ENCODE peak calls at places on chromosomes 2 and 18, in ten cellular contexts. E, P, A, W, O, Q, R, F, Z and L are unnamed samples.

GRCh38 chr2:183243760-183244159 is 119.5 kb downstream of the NUP35 start:
- DNase-seq in F (no peak), R (peak), Q (no peak), E (no peak), P (peak), A (no peak), O (no peak), Z (no peak), W (no peak), L (no peak)

GRCh38 chr2:102615620-102616436 is 3.5 kb upstream of the SLC9A2 start:
- DNase-seq in E (peak), A (peak), F (peak), R (peak), W (no peak), Q (peak), Z (peak), P (peak), O (peak), L (peak)

GRCh38 chr2:199366406-199366805 is 91.3 kb downstream of the SATB2 start:
- DNase-seq in Z (no peak), E (no peak), P (peak), F (no peak), W (no peak), R (peak), Q (no peak), A (no peak), O (no peak), L (no peak)

GRCh38 chr2:148298201-148298600 is 277.3 kb downstream of the MBD5 start:
- DNase-seq in P (peak), E (no peak), W (no peak), R (peak), Q (no peak), F (no peak), O (peak), A (no peak), Z (no peak), L (peak)

GRCh38 chr2:177906041-177906718 is 166.4 kb downstream of the PDE11A start:
- DNase-seq in Z (peak), A (peak), W (no peak), F (peak), O (peak), R (peak), E (peak), P (peak), Q (peak), L (no peak)

GRCh38 chr18:46675112-46675511 is 18.1 kb upstream of the LOXHD1 start:
- DNase-seq in R (no peak), O (peak), Z (no peak), E (no peak), Q (no peak), A (no peak), F (no peak), W (no peak), P (no peak), L (no peak)

GRCh38 chr2:47403829-47404228 is 873 bp downstream of the MSH2 start:
- DNase-seq in R (peak), Q (no peak), Z (no peak), W (no peak), E (peak), F (no peak), A (peak), O (peak), P (no peak), L (no peak)

GRCh38 chr2:213251618-213252017 is 32.6 kb upstream of the SPAG16 start:
- DNase-seq in Q (no peak), A (peak), P (peak), E (no peak), Z (no peak), O (peak), W (no peak), R (peak), F (peak), L (peak)

GRCh38 chr2:22737144-22737543 is 647.8 kb upstream of the KLHL29 start:
- DNase-seq in P (no peak), Q (no peak), R (no peak), A (peak), Z (no peak), W (no peak), F (peak), O (no peak), E (no peak), L (no peak)

GRCh38 chr2:1862881-1863280 is 118.6 kb upstream of the PXDN start:
- DNase-seq in O (no peak), Q (no peak), F (no peak), E (no peak), A (no peak), R (no peak), Z (no peak), P (no peak), W (no peak), L (no peak)

GRCh38 chr18:22710628-22711380 is 222.3 kb upstream of the RBBP8 start:
- DNase-seq in A (peak), Q (peak), F (peak), Z (peak), R (peak), P (peak), O (peak), E (peak), W (peak), L (peak)

GRCh38 chr18:77857926-77858325 is 608.3 kb downstream of the GALR1 start:
- DNase-seq in Z (no peak), O (no peak), P (no peak), Q (no peak), R (no peak), W (no peak), A (no peak), E (no peak), F (no peak), L (no peak)

DNA sequence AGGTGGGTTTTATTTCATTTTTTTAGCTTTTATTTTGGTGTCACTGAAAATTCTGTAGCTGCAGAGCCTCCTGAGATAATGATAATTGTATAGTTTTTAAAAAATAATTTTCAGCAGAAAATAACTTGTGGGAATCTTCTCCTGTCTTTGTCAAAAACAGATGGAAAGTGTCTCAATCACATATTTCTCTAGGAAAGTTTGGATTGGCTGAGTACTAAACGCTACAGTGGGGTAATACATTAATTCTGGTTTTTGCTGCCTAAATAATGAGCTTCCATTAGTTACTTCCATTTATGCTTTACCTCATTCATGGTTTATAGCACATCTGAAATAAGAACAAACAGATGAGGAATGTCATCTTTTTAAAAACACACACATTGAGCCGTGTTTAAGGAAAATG is 2.2 kb downstream of the TWIST2 start:
- DNase-seq in E (no peak), F (no peak), O (peak), Q (no peak), R (no peak), A (no peak), Z (no peak), P (no peak), W (no peak), L (no peak)
- H3K4me3 ChIP-seq in E (peak), F (no peak), O (peak), Q (no peak), R (no peak), A (peak), Z (peak), P (no peak), W (peak), L (peak)

GRCh38 chr18:50738103-50738757 is 81.6 kb downstream of the MRO start:
- DNase-seq in Z (no peak), E (no peak), P (no peak), R (no peak), W (no peak), O (no peak), A (no peak), F (no peak), Q (no peak), L (no peak)
- H3K4me3 ChIP-seq in Z (no peak), E (no peak), P (no peak), R (no peak), W (no peak), O (no peak), A (no peak), F (no peak), Q (no peak), L (no peak)

DNA sequence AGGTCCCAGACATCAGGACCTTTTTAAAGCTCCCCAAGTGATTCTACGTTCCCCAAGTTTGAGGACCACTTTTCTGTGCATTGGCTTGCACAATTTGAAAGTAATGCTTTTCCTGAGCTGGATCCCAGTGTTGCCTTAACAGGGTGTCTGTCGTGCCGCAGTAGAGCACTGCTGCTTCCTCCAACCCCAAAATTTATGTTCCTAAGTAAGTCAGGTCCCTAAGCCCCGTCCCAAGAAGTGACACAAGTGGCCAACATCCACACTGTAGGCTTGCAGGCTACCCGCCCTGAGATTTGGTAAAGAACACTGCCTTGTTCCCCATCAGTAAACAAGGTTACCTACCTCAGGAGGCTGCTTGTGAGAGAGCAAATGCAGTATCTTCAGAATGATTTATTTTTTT is 2.0 kb downstream of the SFT2D3 start:
- DNase-seq in O (no peak), P (no peak), A (no peak), Q (no peak), Z (no peak), F (no peak), W (no peak), E (no peak), R (no peak), L (no peak)
- H3K4me3 ChIP-seq in O (no peak), P (no peak), A (peak), Q (no peak), Z (no peak), F (peak), W (no peak), E (no peak), R (no peak), L (no peak)

GRCh38 chr18:58152216-58152615 is 108.2 kb downstream of the NEDD4L start:
- DNase-seq in R (no peak), F (no peak), W (no peak), P (no peak), A (no peak), E (no peak), Q (no peak), Z (no peak), O (no peak), L (no peak)
- H3K4me3 ChIP-seq in R (no peak), F (no peak), W (no peak), P (no peak), A (no peak), E (no peak), Q (no peak), Z (no peak), O (no peak), L (no peak)

DNA sequence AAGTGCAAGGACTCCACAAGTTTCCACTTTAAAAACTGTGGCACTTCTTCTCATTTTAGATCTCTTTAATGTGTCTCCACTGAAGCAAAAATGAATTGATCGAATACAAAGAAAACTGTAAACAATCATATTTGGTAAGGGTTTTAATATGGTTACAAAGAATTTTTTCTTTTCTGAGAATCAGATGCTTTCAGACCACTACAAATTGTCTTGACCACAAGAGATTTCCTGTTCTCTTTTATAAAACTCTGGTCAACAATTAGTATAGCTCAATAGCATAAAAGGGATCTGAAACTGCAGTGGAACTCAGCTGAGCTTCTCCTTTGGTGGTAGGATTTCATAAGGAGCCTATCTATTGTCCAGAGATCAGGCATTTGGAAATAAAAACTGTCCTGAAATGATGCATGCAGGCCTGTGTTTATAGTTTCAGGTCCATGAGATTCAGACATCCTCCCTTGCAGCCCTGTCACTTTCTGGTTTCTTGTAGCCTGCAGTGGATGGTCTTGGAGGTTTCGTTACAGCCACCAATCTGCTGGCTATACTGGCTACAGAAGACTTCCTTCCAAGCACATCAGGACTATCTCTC is 120.0 kb downstream of the DOCK10 start:
- DNase-seq in R (no peak), F (no peak), E (no peak), P (no peak), Z (no peak), A (no peak), W (no peak), O (no peak), Q (no peak), L (no peak)
- H3K4me3 ChIP-seq in R (no peak), F (no peak), E (no peak), P (no peak), Z (no peak), A (no peak), W (no peak), O (no peak), Q (no peak), L (no peak)

GRCh38 chr2:156322681-156323211 is 9.8 kb downstream of the NR4A2 start:
- DNase-seq in E (no peak), A (peak), O (no peak), P (no peak), F (peak), Q (no peak), R (no peak), Z (no peak), W (no peak), L (peak)
- H3K4me3 ChIP-seq in E (no peak), A (peak), O (no peak), P (no peak), F (peak), Q (no peak), R (no peak), Z (peak), W (peak), L (no peak)